ENCODE peak calls at places on chromosomes 6 and 20, in seven cellular contexts. C is A549, S is WTC11, Q is K562, L is HepG2, H is H1, J is SK-N-SH. G is an unnamed sample.
A peak's percentile ranks its signal among the peaks of the same experiment; 100 is the strongest.

GRCh38 chr6:167113047-167113446 is 9.8 kb upstream of the CCR6 start:
- DNase-seq in C (no peak), S (no peak), Q (no peak), L (no peak), H (no peak), J (no peak), G (no peak)

GRCh38 chr20:63831696-63832686 is 927 bp upstream of the ZBTB46 start:
- DNase-seq in C (no peak), S (peak; percentile 64), Q (peak; percentile 78), L (peak; percentile 64), H (peak; percentile 76), J (peak; percentile 70), G (no peak)

GRCh38 chr20:62662422-62662821 is 20.1 kb downstream of the SLCO4A1 start:
- DNase-seq in C (no peak), S (no peak), Q (no peak), L (no peak), H (no peak), J (no peak), G (peak; percentile 80)

GRCh38 chr6:98203170-98203806 is 631.1 kb upstream of the POU3F2 start:
- DNase-seq in C (no peak), S (no peak), Q (no peak), L (no peak), H (no peak), J (no peak), G (peak; percentile 0)

GRCh38 chr6:111888928-111889696 is 15.9 kb upstream of the FYN start:
- DNase-seq in C (no peak), S (peak; percentile 79), Q (no peak), L (no peak), H (no peak), J (peak; percentile 66), G (peak; percentile 30)

GRCh38 chr6:7762758-7763157 is 36.9 kb downstream of the BMP6 start:
- DNase-seq in C (no peak), S (no peak), Q (no peak), L (no peak), H (no peak), J (no peak), G (no peak)

GRCh38 chr6:53765270-53765669 is 29.5 kb upstream of the LRRC1 start:
- DNase-seq in C (peak; percentile 2), S (no peak), Q (no peak), L (no peak), H (no peak), J (no peak), G (peak; percentile 1)

GRCh38 chr6:10414766-10415592 is at the start of gene TFAP2A:
- DNase-seq in C (peak; percentile 80), S (peak; percentile 70), Q (no peak), L (no peak), H (peak; percentile 78), J (no peak), G (peak; percentile 56)

GRCh38 chr6:31396422-31397152 is 6.8 kb upstream of the MICA start:
- DNase-seq in C (peak; percentile 66), S (peak; percentile 89), Q (peak; percentile 69), L (peak; percentile 68), H (peak; percentile 92), J (peak; percentile 68), G (peak; percentile 70)

GRCh38 chr20:1437222-1437904 is 29.3 kb downstream of the NSFL1C start:
- DNase-seq in C (peak; percentile 91), S (peak; percentile 82), Q (peak; percentile 56), L (peak; percentile 83), H (peak; percentile 80), J (peak; percentile 75), G (peak; percentile 82)

DNA sequence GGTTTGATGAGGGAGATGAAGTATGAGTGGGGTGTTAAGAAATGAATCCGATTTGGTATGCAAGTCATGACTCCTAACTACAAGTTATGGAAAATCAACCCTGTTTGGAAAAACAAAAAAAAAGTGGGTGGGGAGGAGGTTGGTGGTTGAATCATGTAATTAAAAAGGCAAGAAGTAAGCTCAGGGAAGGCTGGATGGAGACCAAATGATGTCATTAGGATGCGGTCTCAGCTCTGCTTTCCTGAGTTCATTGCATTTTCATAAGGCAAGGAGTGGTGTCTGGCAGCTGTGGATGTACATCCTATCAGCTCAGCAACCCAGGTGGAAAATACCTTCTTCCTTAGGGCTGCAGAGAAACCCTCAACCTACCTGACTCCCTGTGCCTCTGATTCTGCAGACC is 60.4 kb upstream of the AKAP12 start:
- DNase-seq in C (no peak), S (no peak), Q (no peak), L (no peak), H (no peak), J (no peak), G (peak; percentile 80)
- TF ChIP-seq USF2 in C (no peak), S (no peak), Q (no peak), L (no peak), H (no peak), J (no peak), G (no peak)

GRCh38 chr6:25916330-25916729 is 14.2 kb downstream of the SLC17A2 start:
- DNase-seq in C (no peak), S (no peak), Q (no peak), L (no peak), H (no peak), J (no peak), G (no peak)

GRCh38 chr6:25911359-25911758 is 19.1 kb downstream of the SLC17A2 start:
- DNase-seq in C (no peak), S (no peak), Q (no peak), L (no peak), H (no peak), J (no peak), G (no peak)

GRCh38 chr6:25916789-25917490 is 13.6 kb downstream of the SLC17A2 start:
- DNase-seq in C (no peak), S (no peak), Q (no peak), L (no peak), H (no peak), J (no peak), G (no peak)

GRCh38 chr6:25918083-25918683 is 12.3 kb downstream of the SLC17A2 start:
- DNase-seq in C (no peak), S (no peak), Q (no peak), L (no peak), H (no peak), J (no peak), G (no peak)

DNA sequence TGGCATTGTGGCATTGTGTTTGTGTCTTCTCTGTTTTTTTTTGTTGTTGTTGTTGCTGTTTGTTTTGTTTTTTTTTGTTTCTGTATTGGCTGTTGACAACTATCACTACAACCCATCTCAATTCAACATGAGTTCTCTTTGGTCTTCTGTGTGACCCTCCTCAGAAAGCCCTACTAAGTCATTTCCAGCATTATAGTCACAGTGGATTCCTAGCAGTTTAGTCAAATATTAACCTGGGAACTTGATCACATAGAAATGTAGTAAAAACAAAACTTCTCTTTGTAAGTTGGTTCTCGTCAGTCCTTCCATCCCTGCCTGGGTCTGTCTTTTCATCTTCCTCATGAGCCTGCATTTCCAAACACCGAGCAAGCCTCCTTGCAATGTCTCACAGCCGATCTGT is 16.8 kb downstream of the SLC17A2 start:
- DNase-seq in C (no peak), S (no peak), Q (no peak), L (peak; percentile 83), H (no peak), J (no peak), G (no peak)
- TF ChIP-seq USF2 in C (no peak), S (no peak), Q (no peak), L (no peak), H (no peak), J (no peak), G (no peak)

DNA sequence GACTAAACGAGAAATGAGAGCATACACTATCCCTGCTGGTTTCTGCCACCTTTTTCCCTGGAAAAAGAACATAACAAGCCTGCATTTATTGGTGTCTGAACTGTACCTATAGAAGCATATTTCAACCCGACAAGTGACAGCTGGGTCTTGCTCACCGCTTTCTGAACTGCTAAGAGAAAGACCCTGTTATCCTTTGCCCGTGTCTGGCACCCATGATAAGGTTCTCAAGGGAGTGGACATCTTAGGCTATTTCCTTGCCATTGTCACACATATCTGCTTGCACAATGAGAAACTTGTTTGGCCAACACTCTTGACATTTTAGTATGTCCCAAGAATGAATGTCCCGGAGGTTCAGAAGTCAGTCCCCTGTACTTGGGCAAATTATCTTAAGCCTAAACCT is 19.3 kb downstream of the RIPOR2 start:
- DNase-seq in C (no peak), S (no peak), Q (no peak), L (no peak), H (no peak), J (no peak), G (no peak)
- TF ChIP-seq USF2 in C (no peak), S (no peak), Q (no peak), L (no peak), H (no peak), J (no peak), G (no peak)

GRCh38 chr20:58544301-58544700 is 29.1 kb upstream of the APCDD1L start:
- DNase-seq in C (no peak), S (no peak), Q (no peak), L (no peak), H (peak; percentile 20), J (no peak), G (no peak)

GRCh38 chr20:58546756-58547526 is 31.7 kb upstream of the APCDD1L start:
- DNase-seq in C (no peak), S (no peak), Q (no peak), L (no peak), H (peak; percentile 34), J (peak; percentile 66), G (no peak)

GRCh38 chr20:58546312-58546711 is 31.1 kb upstream of the APCDD1L start:
- DNase-seq in C (no peak), S (no peak), Q (no peak), L (no peak), H (peak; percentile 34), J (no peak), G (no peak)

GRCh38 chr20:58544891-58545290 is 29.7 kb upstream of the APCDD1L start:
- DNase-seq in C (no peak), S (no peak), Q (no peak), L (no peak), H (peak; percentile 22), J (no peak), G (no peak)

GRCh38 chr20:58545565-58546195 is 30.5 kb upstream of the APCDD1L start:
- DNase-seq in C (no peak), S (no peak), Q (no peak), L (no peak), H (peak; percentile 17), J (no peak), G (no peak)
- TF ChIP-seq USF2 in C (no peak), S (no peak), Q (no peak), L (no peak), H (no peak), J (no peak), G (no peak)

GRCh38 chr6:124490123-124490522 is 472.1 kb upstream of the RNF217 start:
- DNase-seq in C (no peak), S (no peak), Q (no peak), L (no peak), H (no peak), J (no peak), G (no peak)
- TF ChIP-seq USF2 in C (no peak), S (no peak), Q (no peak), L (no peak), H (no peak), J (no peak), G (no peak)

G was measured in IMR-90.